ENCODE peak calls at places on chromosomes 12 and 14, in eight cellular contexts. P is hepatocyte, Y is GM06990, F is sigmoid colon, N is GM23338, R is H9, G is Calu3, C is fibroblast of the aortic adventitia. L is an unnamed sample.

GRCh38 chr14:51053157-51053556 is 41.7 kb downstream of the TRIM9 start:
- DNase-seq in P (no peak), R (no peak), N (no peak), G (no peak), F (no peak), Y (no peak), C (no peak), L (no peak)

GRCh38 chr14:51242545-51243490 is 2.8 kb downstream of the TMX1 start:
- DNase-seq in R (peak), N (peak), C (no peak), F (no peak), P (no peak), Y (no peak), G (no peak), L (no peak)

GRCh38 chr12:19306366-19306765 is 132.9 kb upstream of the AEBP2 start:
- DNase-seq in G (no peak), N (peak), C (no peak), P (no peak), R (no peak), Y (no peak), F (no peak), L (no peak)

GRCh38 chr12:98983647-98984046 is 338.6 kb downstream of the APAF1 start:
- DNase-seq in R (no peak), N (no peak), G (no peak), C (peak), F (no peak), Y (no peak), P (no peak), L (no peak)

GRCh38 chr14:50520947-50521815 is 11.2 kb downstream of the MAP4K5 start:
- DNase-seq in N (no peak), R (no peak), F (no peak), C (peak), Y (peak), G (peak), P (no peak), L (no peak)

GRCh38 chr12:80607361-80608135 is 99.9 kb upstream of the MYF6 start:
- DNase-seq in R (no peak), G (no peak), Y (no peak), F (no peak), P (no peak), N (peak), C (no peak), L (no peak)

GRCh38 chr12:7959278-7960063 is 23.5 kb upstream of the SLC2A3 start:
- DNase-seq in P (peak), C (peak), R (peak), F (no peak), G (no peak), Y (peak), N (peak), L (no peak)

GRCh38 chr12:50099302-50100008 is 4.4 kb upstream of the GPD1 start:
- DNase-seq in N (no peak), F (no peak), P (no peak), C (peak), Y (no peak), R (no peak), G (no peak), L (no peak)

GRCh38 chr12:73902270-73902669 is 635.4 kb upstream of the ATXN7L3B start:
- DNase-seq in Y (no peak), R (no peak), G (no peak), C (no peak), P (no peak), N (no peak), F (no peak), L (no peak)

GRCh38 chr14:57560681-57561080 is 67.0 kb upstream of the CCDC198 start:
- DNase-seq in C (no peak), G (no peak), P (no peak), Y (no peak), F (no peak), R (no peak), N (no peak), L (no peak)

GRCh38 chr12:106962291-106962690 is 6.6 kb downstream of the TMEM263 start:
- DNase-seq in F (no peak), N (no peak), R (no peak), P (no peak), Y (no peak), G (no peak), C (no peak), L (no peak)

GRCh38 chr12:32881107-32881506 is 15.5 kb downstream of the PKP2 start:
- DNase-seq in G (no peak), C (no peak), F (no peak), Y (no peak), R (no peak), N (no peak), P (no peak), L (no peak)

GRCh38 chr14:23639048-23639890 is 3.1 kb downstream of the DHRS2 start:
- DNase-seq in F (no peak), C (no peak), N (no peak), G (no peak), R (no peak), Y (no peak), P (no peak), L (no peak)

GRCh38 chr12:83827193-83827592 is 1085.4 kb downstream of the SLC6A15 start:
- DNase-seq in Y (no peak), C (no peak), F (no peak), G (no peak), P (no peak), N (no peak), R (no peak), L (no peak)

GRCh38 chr14:33352821-33353220 is 414.1 kb downstream of the NPAS3 start:
- DNase-seq in C (no peak), N (no peak), R (no peak), G (no peak), P (no peak), F (no peak), Y (no peak), L (no peak)

GRCh38 chr12:8452976-8453616 is 2.7 kb upstream of the CLEC6A start:
- DNase-seq in N (no peak), G (no peak), R (no peak), P (no peak), Y (no peak), C (no peak), F (no peak), L (no peak)

GRCh38 chr14:68548194-68549056 is 244.4 kb downstream of the ZFP36L1 start:
- DNase-seq in R (no peak), Y (no peak), N (peak), P (peak), F (peak), G (no peak), C (peak), L (peak)

GRCh38 chr12:42482820-42483533 is 106.6 kb downstream of the PRICKLE1 start:
- DNase-seq in F (peak), N (peak), R (peak), G (peak), Y (peak), C (peak), P (peak), L (peak)

GRCh38 chr14:57293851-57294837 is 25.4 kb downstream of the AP5M1 start:
- DNase-seq in C (peak), F (no peak), G (no peak), R (no peak), Y (no peak), P (peak), N (peak), L (no peak)

GRCh38 chr12:50842637-50843493 is at the start of gene TMPRSS12:
- DNase-seq in N (peak), P (peak), R (peak), F (no peak), Y (no peak), G (peak), C (no peak), L (no peak)

GRCh38 chr14:53953828-53954550 is 2.6 kb downstream of the BMP4 start:
- DNase-seq in F (peak), G (peak), C (peak), P (peak), N (peak), R (peak), Y (peak), L (no peak)

DNA sequence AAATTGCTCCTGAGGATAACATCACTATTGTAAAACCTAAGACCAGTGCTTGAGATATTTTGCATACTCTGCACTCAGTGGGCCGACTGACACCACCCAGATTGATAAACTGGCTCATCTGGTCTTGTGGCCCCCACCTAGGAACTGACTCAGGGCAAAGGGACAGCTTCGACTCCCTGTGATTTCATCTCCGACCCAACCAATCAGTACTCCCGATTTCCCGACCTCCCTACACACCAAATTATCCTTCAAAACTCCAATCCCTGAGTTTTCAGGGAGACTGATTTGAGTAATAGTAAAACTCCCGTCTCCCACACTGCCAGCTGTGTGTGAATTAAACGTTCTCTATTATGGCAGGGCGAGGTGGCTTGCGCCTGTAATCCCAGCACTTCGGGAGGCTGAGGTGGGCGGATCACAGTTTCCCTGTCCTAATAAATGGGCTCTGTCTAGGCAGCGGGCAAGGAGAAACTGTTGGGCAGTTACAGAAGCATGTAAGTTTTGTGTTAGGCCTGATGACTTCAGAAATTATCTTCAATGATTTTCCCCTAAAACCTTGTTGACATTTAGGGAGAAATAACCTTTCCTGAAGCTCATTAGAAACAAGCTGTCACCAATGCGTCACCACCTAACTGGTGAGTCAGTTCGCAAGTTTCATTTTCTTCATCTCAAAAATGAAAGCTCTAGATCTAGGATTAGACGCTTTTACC is 5.3 kb upstream of the UBC start:
- DNase-seq in N (no peak), G (peak), P (no peak), Y (peak), R (peak), F (peak), C (no peak), L (no peak)
- TF ChIP-seq CTCF in N (no peak), G (no peak), P (no peak), Y (no peak), R (no peak), F (no peak), C (no peak), L (no peak)

DNA sequence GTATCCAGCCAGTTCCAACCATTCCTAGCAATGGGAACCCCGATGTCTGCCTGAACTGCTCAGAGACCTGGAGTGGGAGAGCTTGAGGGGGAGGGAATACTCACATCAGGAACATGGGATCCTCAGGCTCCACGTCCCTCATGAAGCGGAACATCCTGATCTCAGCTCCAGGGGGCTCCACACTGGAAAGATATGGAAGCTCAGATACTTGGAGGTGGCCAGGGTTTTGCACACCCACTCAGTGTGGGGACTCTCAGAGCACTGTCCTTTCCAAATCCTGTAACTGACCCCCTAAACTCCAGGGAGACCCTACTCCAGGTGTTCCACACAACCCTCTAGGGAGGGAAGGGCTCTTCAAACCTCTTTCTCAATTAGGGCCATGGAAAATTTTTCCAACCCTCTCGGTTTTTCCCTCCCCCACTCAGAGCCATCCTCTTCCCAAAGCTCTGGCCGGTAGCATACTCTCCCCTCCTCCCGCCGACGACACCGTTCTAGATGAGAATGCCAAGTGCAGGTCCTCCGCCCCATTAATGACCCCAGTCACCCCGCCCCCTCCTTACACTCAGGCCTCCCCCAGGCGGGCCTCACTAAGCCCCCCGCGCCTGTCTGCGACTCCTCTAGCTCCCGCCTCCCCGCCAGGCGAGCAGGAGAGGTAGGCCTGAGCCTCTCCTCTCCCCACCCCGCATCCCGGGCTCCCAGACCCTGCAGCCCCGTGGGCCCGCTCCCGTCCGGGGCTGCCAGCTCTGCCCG is 585 bp downstream of the MLF2 start:
- DNase-seq in F (peak), R (peak), G (no peak), P (peak), Y (no peak), N (peak), C (peak), L (no peak)
- TF ChIP-seq CTCF in F (peak), R (peak), G (no peak), P (peak), Y (no peak), N (peak), C (peak), L (no peak)

GRCh38 chr14:75430526-75430925 is 2.7 kb downstream of the JDP2 start:
- DNase-seq in C (peak), P (peak), N (no peak), R (peak), Y (no peak), G (no peak), F (no peak), L (no peak)
- TF ChIP-seq CTCF in C (peak), P (no peak), N (no peak), R (no peak), Y (no peak), G (no peak), F (no peak), L (no peak)

GRCh38 chr12:113820842-113821241 is 145.3 kb downstream of the RBM19 start:
- DNase-seq in Y (no peak), C (no peak), P (no peak), R (no peak), N (no peak), F (no peak), G (no peak), L (no peak)

GRCh38 chr12:113820310-113820709 is 145.8 kb downstream of the RBM19 start:
- DNase-seq in C (no peak), N (no peak), Y (no peak), P (no peak), F (no peak), G (no peak), R (no peak), L (no peak)

GRCh38 chr12:113819495-113819894 is 146.6 kb downstream of the RBM19 start:
- DNase-seq in Y (no peak), C (no peak), N (no peak), G (no peak), R (no peak), P (no peak), F (no peak), L (no peak)

GRCh38 chr12:113818278-113818677 is 147.8 kb downstream of the RBM19 start:
- DNase-seq in P (no peak), N (no peak), F (no peak), G (no peak), Y (no peak), R (no peak), C (no peak), L (no peak)

DNA sequence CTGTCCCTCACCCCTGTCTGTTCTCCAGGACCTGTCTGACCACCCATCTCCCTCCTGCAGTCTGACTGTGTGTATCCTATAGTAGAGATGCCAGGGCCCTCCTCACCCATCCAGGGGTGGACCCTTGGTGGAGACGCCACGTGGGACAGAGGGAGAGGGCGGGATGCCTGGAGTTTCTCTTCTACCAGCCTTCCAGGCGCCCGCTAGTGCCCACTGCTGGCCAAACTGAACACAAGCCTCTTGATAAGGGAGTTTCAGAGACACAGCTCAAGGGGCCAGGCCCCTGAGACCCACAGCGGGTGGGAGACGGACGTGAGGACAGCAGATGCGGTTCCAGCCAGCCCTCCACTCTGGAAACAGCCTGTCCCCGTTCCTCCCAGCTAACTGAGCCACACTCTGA is 147.3 kb downstream of the RBM19 start:
- DNase-seq in R (peak), N (peak), F (no peak), C (no peak), G (peak), Y (no peak), P (peak), L (no peak)
- TF ChIP-seq CTCF in R (peak), N (peak), F (no peak), C (peak), G (peak), Y (peak), P (peak), L (no peak)

DNA sequence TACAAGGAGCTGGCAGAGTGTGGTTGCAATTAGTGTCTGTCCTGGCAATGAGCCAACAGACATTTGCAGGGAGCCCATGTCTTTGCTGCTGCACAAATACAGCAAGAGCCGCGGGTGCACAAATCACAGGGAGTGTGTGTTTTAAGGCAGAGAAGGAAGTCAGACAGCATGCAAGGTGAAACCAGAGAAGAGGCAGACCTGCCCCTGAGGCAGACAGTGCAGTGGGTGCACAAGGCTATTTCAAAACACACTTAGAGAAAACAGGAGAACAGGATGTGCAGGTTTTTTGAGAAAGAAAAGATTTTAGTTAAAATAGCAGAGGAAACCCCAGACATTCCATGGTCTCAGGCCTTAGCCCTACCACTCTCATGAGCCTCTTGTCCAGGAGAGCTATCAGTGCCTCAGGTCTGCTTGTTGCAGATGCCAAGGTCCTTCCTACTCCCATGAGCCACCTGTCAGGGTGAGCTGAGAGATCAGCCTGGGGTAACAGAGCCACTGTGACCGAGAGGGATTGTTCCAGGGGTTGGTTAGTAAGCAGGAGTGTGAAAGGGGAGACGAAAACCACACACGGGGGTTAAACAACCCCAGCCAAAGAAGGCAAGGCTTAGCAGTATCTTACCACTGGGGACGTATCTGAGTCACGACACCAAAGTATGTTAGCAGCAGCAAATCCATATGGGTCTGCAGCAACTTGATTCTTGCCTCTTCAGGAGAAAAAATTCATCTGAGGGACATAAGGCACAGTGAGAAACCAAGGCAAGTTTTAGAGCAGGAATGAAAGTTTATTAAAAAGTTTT is 78.1 kb downstream of the C14orf132 start:
- DNase-seq in C (no peak), F (no peak), R (no peak), P (peak), G (no peak), N (no peak), Y (no peak), L (no peak)
- TF ChIP-seq CTCF in C (no peak), F (no peak), R (no peak), P (no peak), G (no peak), N (no peak), Y (no peak), L (no peak)

GRCh38 chr12:103327676-103328075 is 168.1 kb downstream of the C12orf42 start:
- DNase-seq in N (no peak), Y (no peak), F (no peak), G (no peak), P (no peak), C (no peak), R (no peak), L (no peak)

GRCh38 chr12:103330672-103331071 is 165.1 kb downstream of the C12orf42 start:
- DNase-seq in R (no peak), Y (no peak), G (no peak), P (no peak), F (no peak), N (no peak), C (no peak), L (no peak)

GRCh38 chr12:103331643-103332042 is 164.1 kb downstream of the C12orf42 start:
- DNase-seq in G (no peak), C (no peak), P (no peak), Y (no peak), N (peak), R (no peak), F (no peak), L (no peak)

GRCh38 chr12:103326190-103326589 is 169.6 kb downstream of the C12orf42 start:
- DNase-seq in R (peak), F (no peak), C (no peak), G (no peak), P (peak), N (peak), Y (no peak), L (no peak)
- TF ChIP-seq CTCF in R (peak), F (no peak), C (no peak), G (no peak), P (peak), N (peak), Y (peak), L (no peak)

DNA sequence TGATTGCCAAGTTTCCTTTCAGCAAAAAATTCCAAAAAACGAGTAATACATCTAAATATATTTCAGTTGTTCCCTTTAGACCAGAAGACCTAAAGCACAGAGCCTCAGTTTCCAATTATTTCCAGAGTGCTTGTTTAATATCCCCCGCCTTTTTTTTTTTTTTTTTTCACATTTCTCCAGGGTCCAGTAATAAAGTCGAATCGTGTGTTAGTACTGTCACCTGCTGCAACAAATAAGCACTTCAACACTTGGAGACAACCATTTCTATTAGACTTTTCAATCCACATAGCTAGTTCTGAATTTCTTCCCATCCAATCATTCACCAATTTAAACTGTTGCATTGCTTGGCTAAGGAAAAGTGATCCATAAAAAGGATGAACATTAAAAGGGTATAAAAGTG is 13.6 kb downstream of the PDE6H start:
- DNase-seq in P (no peak), N (no peak), G (no peak), Y (no peak), R (no peak), F (no peak), C (no peak), L (no peak)
- TF ChIP-seq CTCF in P (no peak), N (no peak), G (no peak), Y (no peak), R (no peak), F (no peak), C (no peak), L (no peak)